ENCODE peak calls at places on chromosomes 1 and 21, in nine cellular contexts. I is non-pigmented ciliary epithelial cell; W is AG04450; D is HT1080; B is left lobe of liver; O is activated CD8-positive, alpha-beta memory T cell treated with anti-CD3 and anti-CD28 coated beads for 1 hour; Z is astrocyte of the cerebellum; G is RCC 7860; Y is activated effector memory CD4-positive, alpha-beta T cell treated with Interleukin-2 at 50 U/mL for 16 hours. N is an unnamed sample.

GRCh38 chr1:110872745-110873435 is at the start of gene CD53:
- DNase-seq in I (no peak), B (no peak), Y (peak; percentile 30), D (no peak), Z (no peak), G (no peak), O (peak; percentile 18), W (no peak), N (no peak)

GRCh38 chr1:206700445-206701036 is 15.8 kb downstream of the MAPKAPK2 start:
- DNase-seq in Y (no peak), G (no peak), W (peak; percentile 33), D (no peak), Z (no peak), O (no peak), B (no peak), I (no peak), N (no peak)

GRCh38 chr1:204830671-204831585 is 39.7 kb upstream of the NFASC start:
- DNase-seq in W (no peak), G (no peak), Y (no peak), I (no peak), Z (no peak), B (no peak), D (no peak), O (no peak), N (no peak)

GRCh38 chr1:92909321-92909720 is 51.9 kb downstream of the DIPK1A start:
- DNase-seq in B (no peak), O (no peak), I (peak; percentile 67), D (peak; percentile 99), Y (no peak), Z (peak; percentile 46), W (peak; percentile 39), G (peak; percentile 80), N (no peak)

GRCh38 chr1:15154480-15155036 is 1.0 kb downstream of the TMEM51 start:
- DNase-seq in G (peak; percentile 14), Z (no peak), I (no peak), O (no peak), Y (no peak), B (no peak), D (no peak), W (no peak), N (no peak)

GRCh38 chr1:208977861-208978260 is 605.7 kb upstream of the CAMK1G start:
- DNase-seq in Z (no peak), W (no peak), G (no peak), B (no peak), D (peak; percentile 21), Y (no peak), I (no peak), O (no peak), N (no peak)

GRCh38 chr1:196660912-196661311 is 9.1 kb downstream of the CFH start:
- DNase-seq in I (no peak), B (no peak), D (peak; percentile 21), Z (no peak), Y (no peak), O (no peak), G (no peak), W (peak; percentile 6), N (peak; percentile 49)

GRCh38 chr21:9837946-9838801 is 683.2 kb upstream of the TPTE start:
- DNase-seq in Y (no peak), I (no peak), Z (no peak), D (peak; percentile 32), G (no peak), B (no peak), W (no peak), O (no peak), N (no peak)

GRCh38 chr1:33047839-33048305 is 11.2 kb upstream of the AK2 start:
- DNase-seq in B (no peak), I (no peak), W (no peak), D (no peak), Z (no peak), Y (no peak), G (no peak), O (no peak), N (no peak)

GRCh38 chr1:1033009-1033587 is 13.2 kb downstream of the AGRN start:
- DNase-seq in B (peak; percentile 66), Z (peak; percentile 29), I (no peak), Y (peak; percentile 62), O (peak; percentile 70), W (peak; percentile 24), D (no peak), G (no peak), N (no peak)

N was measured in LoVo.